ENCODE peak calls at places on chromosomes 4 and X, in six cellular contexts. Y is ovary, Z is coronary artery, X is tibial artery, R is upper lobe of right lung, A is uterus. H is an unnamed sample.

GRCh38 chrX:45454235-45454634 is 253.6 kb upstream of the DIPK2B start:
- DNase-seq in Z (no peak), R (no peak), X (no peak), A (no peak), Y (no peak), H (no peak)

GRCh38 chrX:15601932-15602331 is 1.2 kb upstream of the ACE2 start:
- DNase-seq in A (no peak), Z (no peak), Y (no peak), X (no peak), R (no peak), H (no peak)

GRCh38 chrX:119809185-119809666 is 17.8 kb upstream of the RPL39 start:
- DNase-seq in R (no peak), Z (no peak), Y (no peak), X (no peak), A (no peak), H (no peak)

GRCh38 chr4:81304871-81305270 is 89.8 kb upstream of the PRKG2 start:
- DNase-seq in R (no peak), X (no peak), Y (no peak), A (no peak), Z (no peak), H (no peak)

GRCh38 chrX:16743604-16744325 is 24.4 kb downstream of the SYAP1 start:
- DNase-seq in Y (no peak), X (no peak), A (no peak), Z (no peak), R (no peak), H (no peak)

GRCh38 chrX:38882894-38883620 is 81.8 kb downstream of the MID1IP1 start:
- DNase-seq in X (no peak), R (no peak), Z (no peak), A (no peak), Y (no peak), H (no peak)

GRCh38 chrX:13463608-13464007 is 105.8 kb upstream of the EGFL6 start:
- DNase-seq in X (peak), Z (no peak), A (peak), Y (no peak), R (no peak), H (no peak)

GRCh38 chr4:101127176-101127790 is 220.0 kb downstream of the PPP3CA start:
- DNase-seq in Z (no peak), A (no peak), R (no peak), X (no peak), Y (no peak), H (no peak)

GRCh38 chrX:42602136-42602535 is 175.8 kb downstream of the PPP1R2C start:
- DNase-seq in Y (no peak), R (no peak), X (no peak), Z (no peak), A (no peak), H (no peak)

GRCh38 chrX:68417651-68418050 is 15.6 kb downstream of the OPHN1 start:
- DNase-seq in Z (no peak), Y (no peak), R (no peak), A (no peak), X (no peak), H (no peak)

GRCh38 chr4:182917182-182918043 is at the start of gene DCTD:
- DNase-seq in Z (peak), X (peak), A (peak), Y (peak), R (peak), H (peak)

GRCh38 chr4:76526585-76526990 is 91.6 kb downstream of the SHROOM3 start:
- DNase-seq in Z (no peak), Y (no peak), R (no peak), X (no peak), A (no peak), H (no peak)

GRCh38 chrX:154298312-154298711 is 2.7 kb downstream of the TKTL1 start:
- DNase-seq in A (no peak), Z (no peak), X (no peak), Y (no peak), R (no peak), H (no peak)

GRCh38 chrX:53089224-53089842 is 4.6 kb upstream of the KANTR start:
- DNase-seq in A (peak), Y (peak), Z (no peak), R (no peak), X (peak), H (no peak)

GRCh38 chr4:124846306-124846705 is 133.8 kb upstream of the ANKRD50 start:
- DNase-seq in A (no peak), Z (no peak), Y (no peak), R (no peak), X (no peak), H (no peak)

GRCh38 chr4:16176621-16177020 is 49.6 kb downstream of the TAPT1 start:
- DNase-seq in A (no peak), Y (no peak), X (no peak), R (no peak), Z (no peak), H (no peak)

GRCh38 chr4:98828801-98829200 is 100.1 kb downstream of the EIF4E start:
- DNase-seq in R (no peak), Y (no peak), A (no peak), Z (no peak), X (no peak), H (no peak)

GRCh38 chr4:113550510-113550909 is 211.0 kb downstream of the CAMK2D start:
- DNase-seq in Y (no peak), Z (no peak), R (no peak), A (no peak), X (no peak), H (no peak)

GRCh38 chrX:9352243-9352642 is 112.6 kb upstream of the TBL1X start:
- DNase-seq in Z (no peak), X (no peak), R (no peak), A (no peak), Y (no peak), H (no peak)

GRCh38 chrX:39418132-39418935 is 617.1 kb downstream of the MID1IP1 start:
- DNase-seq in Z (no peak), R (no peak), A (peak), X (no peak), Y (peak), H (no peak)

DNA sequence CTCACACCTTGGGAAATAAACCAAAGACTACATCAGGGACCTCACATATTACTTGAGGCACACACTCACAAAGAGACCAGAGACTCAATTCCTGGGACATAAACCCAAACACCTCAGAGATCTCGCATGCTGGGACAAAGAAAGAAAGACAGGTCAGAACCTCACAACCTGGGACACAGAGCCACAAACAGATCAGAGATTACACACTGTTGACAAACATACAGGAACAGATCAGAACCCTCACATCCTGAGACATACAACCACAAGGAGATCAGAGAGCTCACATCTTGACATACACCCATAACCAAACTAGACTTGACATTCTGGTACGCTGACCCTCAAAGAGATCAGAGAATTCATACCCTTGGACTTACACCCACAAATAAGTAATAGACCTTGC is 17.3 kb downstream of the SUV39H1 start:
- DNase-seq in A (no peak), R (no peak), X (no peak), Z (no peak), Y (no peak), H (no peak)
- H3K27ac ChIP-seq in A (no peak), R (no peak), X (no peak), Z (no peak), Y (no peak), H (no peak)

DNA sequence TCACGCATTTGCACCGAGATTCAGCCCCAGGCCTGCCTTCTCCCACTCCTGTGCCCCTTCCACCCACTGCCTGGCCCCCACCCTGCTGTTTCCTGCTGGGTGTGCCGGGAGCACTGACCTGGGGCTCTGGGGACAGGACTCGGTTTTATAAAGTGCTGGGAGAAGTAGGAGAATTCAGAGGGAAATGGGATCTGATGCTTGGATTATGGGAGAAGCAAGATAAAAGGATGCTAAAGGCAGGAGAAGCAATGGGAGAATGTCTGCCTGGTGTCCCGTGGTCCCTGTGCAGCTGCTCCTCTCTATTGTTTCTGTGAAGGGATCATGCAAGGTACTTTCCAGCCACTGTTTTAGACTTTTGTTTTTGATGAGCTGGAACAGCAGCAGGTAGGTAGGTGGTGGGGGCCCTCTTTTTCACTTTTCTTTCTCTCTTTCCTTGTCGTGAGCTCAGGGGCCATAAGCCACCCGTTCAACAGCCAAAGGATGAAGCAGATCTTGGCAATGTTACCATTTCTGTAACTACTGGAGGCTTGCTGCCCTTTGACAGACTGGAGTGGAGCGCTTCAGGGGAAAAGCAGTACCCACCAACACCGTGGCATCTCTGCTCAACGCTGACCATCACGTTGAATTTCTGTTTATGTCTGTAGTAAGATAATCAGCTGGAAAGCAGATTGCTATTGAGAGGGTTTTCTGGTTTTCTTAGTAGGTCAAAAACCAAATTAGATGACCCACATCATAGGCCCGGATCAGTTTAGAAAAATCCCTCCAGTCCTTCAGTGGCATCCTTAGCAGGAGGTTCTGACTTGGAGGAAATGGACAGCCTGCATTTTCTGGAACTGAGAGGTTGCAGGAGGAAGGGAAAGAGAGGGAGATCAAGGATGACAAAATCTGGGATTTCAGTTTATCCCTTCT is 63.8 kb upstream of the ENPP6 start:
- DNase-seq in A (no peak), Y (no peak), Z (no peak), R (no peak), X (no peak), H (no peak)
- H3K27ac ChIP-seq in A (no peak), Y (no peak), Z (no peak), R (peak), X (no peak), H (peak)

GRCh38 chr4:13919021-13919441 is 291.5 kb upstream of the BOD1L1 start:
- DNase-seq in A (peak), X (no peak), Z (no peak), Y (no peak), R (no peak), H (no peak)

GRCh38 chr4:13918110-13918509 is 290.6 kb upstream of the BOD1L1 start:
- DNase-seq in Z (no peak), Y (no peak), X (peak), A (peak), R (no peak), H (no peak)

GRCh38 chr4:13920901-13921300 is 293.4 kb upstream of the BOD1L1 start:
- DNase-seq in Y (no peak), A (peak), X (peak), Z (no peak), R (no peak), H (no peak)

GRCh38 chr4:13920111-13920875 is 292.8 kb upstream of the BOD1L1 start:
- DNase-seq in Y (no peak), X (no peak), A (no peak), R (no peak), Z (no peak), H (no peak)

DNA sequence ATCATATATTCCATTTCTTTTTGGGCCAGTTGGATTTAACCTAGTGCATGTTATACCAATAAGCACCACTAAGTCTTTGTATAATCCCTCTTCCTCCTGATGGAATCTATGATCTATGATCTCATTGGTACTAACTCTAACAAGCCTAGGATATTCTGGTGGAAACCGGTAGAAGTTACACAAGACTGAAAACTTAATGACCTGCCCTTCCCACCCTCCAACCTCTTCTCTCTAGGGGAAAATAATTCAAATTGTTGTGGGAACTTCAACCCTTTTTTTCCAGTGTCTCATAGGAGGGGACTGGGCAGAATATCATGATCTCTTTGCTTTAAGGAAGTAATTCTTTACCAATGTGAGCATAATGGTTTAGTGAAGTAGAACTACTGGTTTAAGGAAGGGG is 289.5 kb upstream of the BOD1L1 start:
- DNase-seq in Y (no peak), A (no peak), X (no peak), Z (no peak), R (no peak), H (no peak)
- H3K27ac ChIP-seq in Y (no peak), A (no peak), X (no peak), Z (no peak), R (no peak), H (no peak)

GRCh38 chr4:74055096-74055495 is 16.6 kb upstream of the CXCL3 start:
- DNase-seq in X (no peak), R (no peak), Z (no peak), Y (no peak), A (no peak), H (no peak)

GRCh38 chr4:74056114-74056857 is 17.8 kb upstream of the CXCL3 start:
- DNase-seq in R (no peak), X (no peak), Y (no peak), Z (no peak), A (no peak), H (no peak)

GRCh38 chr4:74054483-74055032 is 16.1 kb upstream of the CXCL3 start:
- DNase-seq in R (no peak), X (no peak), Z (no peak), A (no peak), Y (no peak), H (no peak)

GRCh38 chr4:74056858-74057562 is 18.5 kb upstream of the CXCL3 start:
- DNase-seq in Y (no peak), X (no peak), Z (no peak), R (no peak), A (no peak), H (no peak)

DNA sequence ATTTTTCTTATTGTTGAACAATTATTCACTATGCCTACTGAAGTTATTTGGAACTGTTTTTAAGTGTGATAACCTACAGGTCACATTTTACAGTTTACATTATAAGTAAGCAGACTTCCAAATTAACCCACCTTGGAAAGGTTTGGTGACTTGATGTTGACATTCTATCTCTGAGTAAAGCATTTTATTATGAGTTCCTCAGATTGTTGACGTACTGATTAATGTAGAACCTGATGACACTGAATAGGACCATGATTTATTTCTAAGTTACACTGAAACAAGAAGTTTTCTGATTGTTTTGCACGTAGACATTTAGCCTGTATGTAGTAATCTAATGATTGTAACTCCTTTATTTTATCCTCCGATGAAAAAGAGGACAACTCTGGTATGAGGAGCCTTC is 17.0 kb upstream of the CXCL3 start:
- DNase-seq in Y (no peak), X (no peak), Z (no peak), A (no peak), R (no peak), H (no peak)
- H3K27ac ChIP-seq in Y (no peak), X (no peak), Z (no peak), A (no peak), R (no peak), H (no peak)

DNA sequence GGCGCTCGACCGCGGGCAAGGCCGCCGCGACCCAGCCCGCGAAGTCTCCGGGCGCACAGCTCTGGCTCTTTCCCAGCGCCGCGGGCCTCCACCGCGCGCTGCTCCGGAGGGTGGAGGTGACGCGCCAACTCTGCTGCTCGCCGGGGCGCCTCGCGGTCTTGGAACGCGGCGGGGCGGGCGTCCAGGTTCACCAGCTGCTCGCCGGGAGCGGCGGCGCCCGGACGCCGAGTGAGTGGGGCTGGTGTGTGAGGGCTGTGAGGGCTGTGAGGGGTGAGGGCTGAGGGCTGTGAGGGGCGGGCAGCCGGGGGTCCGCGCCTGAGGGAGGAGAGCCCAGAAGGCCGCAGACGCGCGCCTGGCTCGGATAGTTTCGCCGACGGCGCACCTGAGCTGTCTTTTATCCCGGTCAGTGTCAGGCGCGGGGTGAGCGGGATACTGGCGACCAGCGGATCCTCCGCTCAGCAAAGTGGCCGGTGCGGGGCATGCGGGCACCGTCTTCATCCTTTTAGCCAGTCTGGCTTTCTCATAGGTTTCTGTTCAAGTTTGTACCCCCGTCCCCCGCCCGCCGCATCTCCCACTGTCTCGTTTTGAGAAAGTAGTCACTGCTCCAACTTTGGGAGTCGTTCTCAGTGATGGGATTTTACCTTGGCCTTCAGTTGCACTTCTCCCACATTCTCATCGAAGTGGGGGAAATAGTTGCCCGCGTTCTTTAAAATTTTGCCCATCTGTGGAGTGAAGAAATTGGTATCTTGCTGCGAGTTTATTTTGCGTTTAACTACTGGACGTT is 580 bp downstream of the HERC5 start:
- DNase-seq in Z (peak), R (peak), A (peak), X (peak), Y (peak), H (peak)
- H3K27ac ChIP-seq in Z (peak), R (peak), A (peak), X (peak), Y (peak), H (peak)

DNA sequence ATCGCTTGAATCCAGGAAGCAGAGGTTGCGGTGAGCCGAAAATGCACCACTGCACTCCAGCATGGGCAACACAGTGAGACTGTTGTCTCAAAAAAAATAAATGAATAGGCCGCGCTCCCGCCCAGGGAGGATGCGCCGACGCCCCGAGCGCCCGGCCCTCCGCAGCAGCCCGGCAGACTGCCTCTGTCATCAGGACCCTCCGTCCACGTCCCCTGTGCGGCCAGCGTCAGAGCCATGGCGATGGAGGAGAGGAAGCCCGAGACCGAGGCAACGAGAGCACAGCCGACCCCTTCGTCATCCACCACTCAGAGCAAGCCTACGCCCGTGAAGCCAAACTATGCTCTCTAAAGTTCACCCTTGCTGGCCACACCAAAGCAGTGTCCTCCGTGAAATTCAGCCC is 21.4 kb downstream of the LIAS start:
- DNase-seq in A (no peak), Z (no peak), X (no peak), R (no peak), Y (no peak), H (no peak)
- H3K27ac ChIP-seq in A (no peak), Z (no peak), X (no peak), R (no peak), Y (no peak), H (no peak)

DNA sequence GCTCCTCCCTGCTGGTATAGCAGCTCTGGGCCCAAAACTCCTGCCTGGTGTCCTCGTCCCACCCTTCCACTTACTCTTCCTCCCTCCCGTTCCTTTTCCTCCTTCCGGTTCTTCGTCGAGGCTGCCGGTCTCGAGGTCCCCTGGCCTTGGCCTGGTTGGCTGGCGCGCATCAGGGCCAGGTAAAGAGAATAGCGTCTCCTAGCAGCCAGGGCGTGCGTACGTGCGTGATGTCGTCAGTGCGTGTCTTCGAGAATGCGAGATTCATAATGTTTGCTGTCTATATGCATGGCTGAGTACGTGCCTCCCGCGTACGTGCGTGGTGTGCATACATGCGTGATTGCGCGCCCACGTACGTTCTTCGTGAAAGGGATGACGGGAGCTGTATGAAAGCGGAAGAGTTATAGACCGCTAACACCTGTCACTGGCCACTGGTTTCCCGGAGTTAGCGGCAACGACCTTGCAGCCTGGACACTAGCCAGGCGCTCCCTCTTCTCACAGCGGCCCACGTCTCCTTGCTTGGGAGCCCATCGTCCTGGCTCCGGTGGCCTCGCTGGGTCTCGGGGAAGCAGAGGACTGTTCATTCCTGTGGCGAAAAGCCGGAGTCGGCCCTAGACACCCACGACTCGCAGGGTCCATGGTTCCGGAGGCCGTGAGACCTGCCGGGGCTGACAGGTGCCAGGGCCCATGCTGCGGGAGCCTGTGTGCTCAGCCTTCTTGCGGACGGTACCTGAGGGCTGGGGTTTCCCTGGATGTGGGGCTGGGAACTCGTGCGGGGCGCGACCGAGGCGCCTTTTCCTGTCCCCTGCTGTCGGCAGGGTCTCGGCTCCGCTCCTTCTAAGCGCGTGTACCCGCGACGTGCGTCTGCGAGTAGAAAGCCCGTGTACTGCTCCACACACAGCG is at the start of gene EOLA1:
- DNase-seq in Z (peak), A (no peak), Y (no peak), X (peak), R (peak), H (peak)
- H3K27ac ChIP-seq in Z (peak), A (peak), Y (peak), X (peak), R (peak), H (peak)

GRCh38 chrX:135264210-135264609 is 12.3 kb downstream of the ETDA start:
- DNase-seq in Z (no peak), A (no peak), R (no peak), X (no peak), Y (no peak), H (no peak)
- H3K27ac ChIP-seq in Z (no peak), A (no peak), R (no peak), X (no peak), Y (no peak), H (no peak)

H was measured in substantia nigra.